ENCODE peak calls at places on chromosome 5, in five cellular contexts. One of them, this sample, is unnamed.

GRCh38 chr5:159211712-159212111 is 2.4 kb upstream of the RNF145 start:
- DNase-seq in ovary: no peak
- DNase-seq in IMR-90: no peak
- DNase-seq in A549: no peak
- DNase-seq in suprapubic skin: no peak
- DNase-seq in this sample: no peak

GRCh38 chr5:317086-317811 is 4.3 kb upstream of the AHRR start:
- DNase-seq in IMR-90: peak
- DNase-seq in suprapubic skin: no peak
- DNase-seq in ovary: no peak
- DNase-seq in A549: peak
- DNase-seq in this sample: no peak

GRCh38 chr5:135089912-135090311 is 55.9 kb upstream of the PITX1 start:
- DNase-seq in ovary: no peak
- DNase-seq in IMR-90: no peak
- DNase-seq in A549: no peak
- DNase-seq in suprapubic skin: peak
- DNase-seq in this sample: no peak

GRCh38 chr5:56641635-56642255 is 173.6 kb upstream of the MAP3K1 start:
- DNase-seq in suprapubic skin: no peak
- DNase-seq in IMR-90: no peak
- DNase-seq in ovary: no peak
- DNase-seq in A549: no peak
- DNase-seq in this sample: no peak

GRCh38 chr5:10266839-10267238 is 16.8 kb downstream of the CCT5 start:
- DNase-seq in ovary: no peak
- DNase-seq in suprapubic skin: no peak
- DNase-seq in A549: no peak
- DNase-seq in IMR-90: no peak
- DNase-seq in this sample: no peak

GRCh38 chr5:164504141-164504772 is 998.8 kb downstream of the MAT2B start:
- DNase-seq in IMR-90: peak
- DNase-seq in suprapubic skin: no peak
- DNase-seq in A549: peak
- DNase-seq in ovary: no peak
- DNase-seq in this sample: no peak

GRCh38 chr5:90606539-90606938 is 47.9 kb downstream of the ADGRV1 start:
- DNase-seq in IMR-90: no peak
- DNase-seq in suprapubic skin: no peak
- DNase-seq in A549: no peak
- DNase-seq in ovary: no peak
- DNase-seq in this sample: no peak

GRCh38 chr5:57244331-57244730 is 70.5 kb downstream of the GPBP1 start:
- DNase-seq in IMR-90: no peak
- DNase-seq in A549: no peak
- DNase-seq in ovary: no peak
- DNase-seq in suprapubic skin: no peak
- DNase-seq in this sample: no peak

GRCh38 chr5:72320022-72320898 is at the start of the genes MRPS27 and PTCD2:
- DNase-seq in ovary: peak
- DNase-seq in suprapubic skin: peak
- DNase-seq in A549: peak
- DNase-seq in IMR-90: peak
- DNase-seq in this sample: peak
- TF ChIP-seq CTCF in ovary: no peak
- TF ChIP-seq CTCF in suprapubic skin: no peak
- TF ChIP-seq CTCF in A549: peak
- TF ChIP-seq CTCF in IMR-90: peak
- TF ChIP-seq CTCF in this sample: no peak

DNA sequence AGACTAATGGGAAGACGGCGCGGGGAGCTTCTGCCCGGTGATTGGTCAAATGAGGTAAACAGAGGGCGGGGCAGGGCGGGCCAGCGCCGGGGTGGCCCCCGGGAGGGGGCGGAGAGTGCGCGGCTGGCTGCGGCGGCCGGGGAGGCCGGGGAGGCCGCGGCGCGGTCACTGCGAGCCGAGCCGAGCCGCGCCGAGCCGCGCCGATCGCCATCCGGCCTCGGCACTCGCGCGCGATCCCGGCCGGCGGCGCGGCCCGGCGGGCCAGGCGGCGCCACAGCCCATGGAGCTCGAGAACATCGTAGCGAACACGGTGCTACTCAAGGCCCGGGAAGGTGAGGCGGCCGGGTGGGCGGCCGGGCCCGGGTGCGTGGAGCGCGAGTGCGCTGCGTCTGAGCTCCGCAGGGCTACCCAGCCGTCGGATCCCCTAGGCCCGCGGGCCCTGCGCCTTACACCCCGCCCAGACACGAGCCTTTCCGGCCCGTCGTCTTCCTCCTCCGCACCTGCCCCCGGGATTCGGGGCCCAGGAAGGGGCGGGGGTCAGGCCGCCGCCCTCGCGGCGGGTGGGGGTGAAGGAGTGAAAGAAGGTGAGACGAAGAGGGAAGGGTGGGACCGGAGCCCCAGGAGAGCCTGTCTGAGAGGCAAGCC is at the start of gene GRK6:
- DNase-seq in A549: peak
- DNase-seq in IMR-90: no peak
- DNase-seq in ovary: peak
- DNase-seq in suprapubic skin: peak
- DNase-seq in this sample: no peak
- TF ChIP-seq POLR2A in A549: peak
- TF ChIP-seq POLR2A in IMR-90: peak
- TF ChIP-seq POLR2A in ovary: peak
- TF ChIP-seq POLR2A in suprapubic skin: peak
- TF ChIP-seq POLR2A in this sample: no peak

GRCh38 chr5:126877569-126877968 is 100.6 kb downstream of the LMNB1 start:
- DNase-seq in suprapubic skin: no peak
- DNase-seq in A549: no peak
- DNase-seq in IMR-90: peak
- DNase-seq in ovary: no peak
- DNase-seq in this sample: no peak
- H3K27ac ChIP-seq in suprapubic skin: no peak
- H3K27ac ChIP-seq in A549: no peak
- H3K27ac ChIP-seq in IMR-90: no peak
- H3K27ac ChIP-seq in ovary: no peak
- H3K27ac ChIP-seq in this sample: no peak

GRCh38 chr5:77645158-77645994 is 6.9 kb upstream of the OTP start:
- DNase-seq in suprapubic skin: no peak
- DNase-seq in A549: peak
- DNase-seq in ovary: no peak
- DNase-seq in IMR-90: no peak
- DNase-seq in this sample: no peak
- TF ChIP-seq CTCF in suprapubic skin: no peak
- TF ChIP-seq CTCF in A549: peak
- TF ChIP-seq CTCF in ovary: no peak
- TF ChIP-seq CTCF in IMR-90: peak
- TF ChIP-seq CTCF in this sample: no peak

DNA sequence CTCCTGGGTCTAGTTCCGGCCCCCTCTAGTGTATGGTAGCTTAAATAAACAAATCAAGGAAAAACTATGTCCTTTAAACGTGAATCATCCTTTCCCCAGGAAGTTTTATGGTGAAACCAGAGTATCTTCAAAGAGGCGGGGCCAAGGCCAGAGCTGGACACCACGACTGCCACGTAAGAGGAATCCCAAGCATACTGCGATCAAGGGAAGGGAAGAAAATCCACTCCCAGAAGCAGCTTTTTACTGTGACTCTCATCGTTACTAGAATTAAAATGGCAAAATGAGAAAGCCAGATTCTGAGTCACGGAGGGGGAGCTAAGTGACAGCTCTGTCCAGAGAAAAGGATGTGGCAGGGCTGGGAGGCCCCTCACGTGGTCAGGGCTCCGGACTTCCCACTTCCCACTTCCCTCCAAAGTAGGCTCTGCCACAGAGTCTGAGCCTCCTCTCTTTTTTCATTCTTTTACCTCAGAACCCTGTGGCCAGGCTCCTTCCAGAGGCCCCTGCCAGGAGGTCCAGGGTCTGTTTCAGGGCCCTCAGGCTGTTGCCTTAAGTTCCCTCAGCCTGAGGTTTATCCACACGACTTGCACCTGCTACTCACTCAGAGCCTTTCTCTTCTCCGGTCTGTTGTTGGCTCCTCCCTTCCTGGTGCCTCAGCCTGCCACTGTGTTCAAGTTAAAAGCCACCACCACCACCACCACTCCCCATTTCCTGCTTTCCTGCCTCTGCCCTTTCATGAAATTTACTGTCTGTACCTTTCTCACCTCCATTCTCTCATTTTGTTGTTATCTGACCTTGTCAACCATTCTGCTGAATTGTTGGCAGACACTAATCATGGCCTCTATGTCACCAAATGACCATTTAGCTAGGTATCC is 1.4 kb upstream of the GLRX start:
- DNase-seq in suprapubic skin: peak
- DNase-seq in A549: peak
- DNase-seq in IMR-90: peak
- DNase-seq in ovary: peak
- DNase-seq in this sample: no peak
- TF ChIP-seq POLR2A in suprapubic skin: no peak
- TF ChIP-seq POLR2A in A549: no peak
- TF ChIP-seq POLR2A in IMR-90: peak
- TF ChIP-seq POLR2A in ovary: peak
- TF ChIP-seq POLR2A in this sample: no peak

GRCh38 chr5:132265336-132266030 is 8.0 kb downstream of the PDLIM4 start:
- DNase-seq in A549: peak
- DNase-seq in suprapubic skin: peak
- DNase-seq in ovary: peak
- DNase-seq in IMR-90: peak
- DNase-seq in this sample: no peak

GRCh38 chr5:132263548-132264261 is 6.2 kb downstream of the PDLIM4 start:
- DNase-seq in ovary: peak
- DNase-seq in A549: peak
- DNase-seq in IMR-90: peak
- DNase-seq in suprapubic skin: no peak
- DNase-seq in this sample: peak

GRCh38 chr5:132262882-132263547 is 5.5 kb downstream of the PDLIM4 start:
- DNase-seq in suprapubic skin: no peak
- DNase-seq in ovary: no peak
- DNase-seq in IMR-90: no peak
- DNase-seq in A549: no peak
- DNase-seq in this sample: no peak

GRCh38 chr5:132266031-132266835 is 8.7 kb downstream of the PDLIM4 start:
- DNase-seq in suprapubic skin: no peak
- DNase-seq in ovary: no peak
- DNase-seq in A549: no peak
- DNase-seq in IMR-90: no peak
- DNase-seq in this sample: peak

GRCh38 chr5:132264546-132265335 is 7.2 kb downstream of the PDLIM4 start:
- DNase-seq in A549: no peak
- DNase-seq in IMR-90: no peak
- DNase-seq in ovary: no peak
- DNase-seq in suprapubic skin: no peak
- DNase-seq in this sample: peak
- H3K27ac ChIP-seq in A549: peak
- H3K27ac ChIP-seq in IMR-90: peak
- H3K27ac ChIP-seq in ovary: peak
- H3K27ac ChIP-seq in suprapubic skin: peak
- H3K27ac ChIP-seq in this sample: peak

DNA sequence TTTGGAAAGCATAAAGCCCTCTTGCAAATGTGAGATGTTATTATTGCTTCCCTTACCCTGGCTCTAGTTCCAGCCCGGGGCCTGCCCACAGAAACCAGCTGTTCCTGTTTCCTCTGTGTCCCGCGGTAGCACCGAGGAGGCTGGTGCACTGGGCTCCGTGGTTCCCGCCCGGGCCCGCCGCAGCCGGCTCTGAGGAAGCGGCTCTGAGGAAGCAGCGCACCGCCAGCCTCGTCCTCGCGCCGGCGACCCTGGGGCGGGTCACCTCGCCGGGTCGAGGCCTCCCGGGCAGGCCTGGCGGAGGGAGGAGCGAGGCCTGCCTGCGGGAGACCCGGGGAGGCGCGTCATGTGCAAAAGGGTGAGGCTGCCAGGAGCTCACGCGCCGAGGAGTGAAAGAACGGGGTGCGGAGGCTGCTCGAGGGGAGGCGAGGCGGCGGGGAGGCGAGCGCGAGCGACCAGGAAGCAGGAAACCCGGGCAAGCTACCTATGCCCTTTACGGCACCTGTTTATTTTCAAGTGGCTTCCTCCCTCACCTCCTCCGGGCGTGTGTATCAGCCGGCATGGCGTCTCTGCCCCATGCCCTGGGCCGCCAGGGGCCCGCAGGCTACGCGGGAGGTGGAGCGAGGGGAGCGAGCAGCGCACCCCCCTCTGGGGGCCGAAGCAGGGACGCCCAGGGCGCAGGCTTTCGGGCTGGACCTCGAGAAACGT is 61.3 kb upstream of the MEGF10 start:
- DNase-seq in ovary: peak
- DNase-seq in suprapubic skin: peak
- DNase-seq in IMR-90: peak
- DNase-seq in A549: peak
- DNase-seq in this sample: no peak
- TF ChIP-seq CTCF in ovary: no peak
- TF ChIP-seq CTCF in suprapubic skin: no peak
- TF ChIP-seq CTCF in IMR-90: peak
- TF ChIP-seq CTCF in A549: no peak
- TF ChIP-seq CTCF in this sample: no peak

DNA sequence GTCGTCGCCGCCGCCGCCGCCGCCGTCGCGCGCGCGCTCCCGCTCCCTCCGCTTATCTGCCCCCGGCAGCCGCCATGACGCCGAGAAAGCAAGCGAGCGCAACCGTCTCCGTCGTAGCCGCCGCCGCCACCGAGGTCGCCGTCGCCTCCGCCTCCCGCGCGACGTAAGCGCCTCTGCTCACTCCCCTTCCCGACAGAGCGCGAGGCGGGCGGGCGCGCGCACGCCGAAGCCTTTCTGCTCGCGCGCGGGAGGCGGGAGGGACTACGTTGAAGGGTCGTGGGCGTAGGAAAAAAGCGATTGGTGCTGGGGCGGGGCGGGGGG is at the start of gene CHD1:
- DNase-seq in ovary: peak
- DNase-seq in IMR-90: peak
- DNase-seq in A549: peak
- DNase-seq in suprapubic skin: peak
- DNase-seq in this sample: no peak
- TF ChIP-seq POLR2A in ovary: no peak
- TF ChIP-seq POLR2A in IMR-90: peak
- TF ChIP-seq POLR2A in A549: peak
- TF ChIP-seq POLR2A in suprapubic skin: no peak
- TF ChIP-seq POLR2A in this sample: no peak